ENCODE peak calls at places on chromosomes 12 and 14, in four cellular contexts. E is aorta, T is body of pancreas, M is endothelial cell of umbilical vein. V is an unnamed sample. For H3K4me1, the result is how much of the 10 kb centered on the place peaks cover.

GRCh38 chr12:56591111-56591510 is 39.0 kb downstream of the BAZ2A start:
- DNase-seq in T (no peak), M (no peak), E (no peak), V (no peak)

GRCh38 chr12:73301530-73301929 is 1029.4 kb downstream of the TRHDE start:
- DNase-seq in M (no peak), E (no peak), T (no peak), V (no peak)

GRCh38 chr12:113048716-113049127 is 7.8 kb upstream of the DTX1 start:
- DNase-seq in E (no peak), T (peak), M (peak), V (no peak)

GRCh38 chr12:14200598-14200997 is 164.9 kb upstream of the ATF7IP start:
- DNase-seq in E (no peak), T (no peak), M (no peak), V (no peak)

GRCh38 chr12:104305349-104305748 is 1.8 kb downstream of the EID3 start:
- DNase-seq in T (no peak), E (no peak), M (no peak), V (no peak)

GRCh38 chr12:49219417-49220026 is 30.6 kb upstream of the TUBA1A start:
- DNase-seq in E (no peak), T (no peak), M (no peak), V (no peak)

GRCh38 chr14:54348001-54348611 is 48.7 kb upstream of the CDKN3 start:
- DNase-seq in T (no peak), E (no peak), M (peak), V (no peak)

GRCh38 chr12:19671695-19672094 is 232.4 kb downstream of the AEBP2 start:
- DNase-seq in M (no peak), E (no peak), T (no peak), V (no peak)

GRCh38 chr14:29222671-29223268 is 456.2 kb downstream of the FOXG1 start:
- DNase-seq in M (peak), E (no peak), T (peak), V (no peak)

GRCh38 chr14:101347893-101348777 is 213.2 kb upstream of the DIO3 start:
- DNase-seq in T (no peak), E (peak), M (no peak), V (no peak)

GRCh38 chr12:101761347-101761746 is 22.1 kb upstream of the SYCP3 start:
- DNase-seq in M (no peak), E (no peak), T (no peak), V (no peak)

GRCh38 chr14:66717571-66718140 is 209.7 kb downstream of the GPHN start:
- DNase-seq in M (no peak), E (no peak), T (no peak), V (no peak)

GRCh38 chr12:2642896-2643425 is 151.8 kb upstream of the FKBP4 start:
- DNase-seq in E (no peak), T (no peak), M (no peak), V (no peak)

GRCh38 chr12:44851586-44851985 is 24.5 kb downstream of the NELL2 start:
- DNase-seq in T (no peak), M (no peak), E (no peak), V (no peak)
- H3K4me1 ChIP-seq in T (under half), M (under half), E (under half), V (under half)

GRCh38 chr14:103400537-103400936 is 15.3 kb downstream of the MARK3 start:
- DNase-seq in E (no peak), T (no peak), M (no peak), V (no peak)
- H3K4me1 ChIP-seq in E (under half), T (half or more), M (under half), V (under half)

GRCh38 chr12:124499873-124500231 is 67.6 kb downstream of the NCOR2 start:
- DNase-seq in M (no peak), T (no peak), E (no peak), V (no peak)
- H3K4me1 ChIP-seq in M (under half), T (half or more), E (under half), V (under half)

DNA sequence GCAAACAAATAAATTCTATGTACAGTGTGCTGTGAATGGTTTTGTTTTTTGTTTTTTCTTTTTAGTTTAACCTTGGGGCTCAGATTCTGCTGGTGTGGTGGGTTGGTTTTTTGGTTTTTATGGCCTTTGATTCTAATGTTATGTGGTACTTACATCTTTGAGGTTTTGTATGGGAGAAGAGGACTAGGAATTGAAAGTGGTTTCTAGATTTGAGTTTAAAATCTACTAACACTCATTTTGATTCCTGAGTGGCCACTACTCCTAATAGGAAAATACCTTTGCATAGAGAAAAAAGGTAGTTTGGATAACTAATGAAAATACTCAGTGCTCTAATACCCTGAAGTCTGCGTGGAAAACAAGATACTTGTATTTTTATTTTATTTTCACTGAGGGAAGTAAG is 137.7 kb downstream of the MON2 start:
- DNase-seq in T (no peak), M (no peak), E (no peak), V (no peak)
- H3K4me1 ChIP-seq in T (under half), M (under half), E (under half), V (under half)

GRCh38 chr12:124684971-124685688 is 117.7 kb upstream of the NCOR2 start:
- DNase-seq in M (no peak), T (no peak), E (no peak), V (peak)
- H3K4me1 ChIP-seq in M (half or more), T (under half), E (under half), V (under half)